ENCODE peak calls at places on chromosomes 2 and 18, in seven cellular contexts. E is astrocyte of the spinal cord; R is fibroblast of villous mesenchyme; C is CD8-positive, alpha-beta T cell; I is activated gamma-delta T cell treated with Interleukin-2 at 50 U/mL for 16 hours; L is fibroblast of the conjunctiva; H is stimulated activated CD8-positive, alpha-beta memory T cell treated with anti-CD3 and anti-CD28 coated beads, Interleukin-12 subunit alpha, Interleukin-12 subunit beta, amount 100 ng/mL, for 1 hour. U is an unnamed sample.

GRCh38 chr2:200878289-200878688 is 10.6 kb downstream of the PPIL3 start:
- DNase-seq in I (no peak), H (no peak), E (no peak), R (no peak), L (no peak), C (no peak), U (no peak)

GRCh38 chr2:170712653-170713279 is 2.4 kb upstream of the SP5 start:
- DNase-seq in I (no peak), L (no peak), E (no peak), H (no peak), R (no peak), C (no peak), U (no peak)

GRCh38 chr2:165586019-165586418 is 116.5 kb downstream of the CSRNP3 start:
- DNase-seq in R (no peak), C (no peak), L (no peak), E (no peak), H (no peak), I (no peak), U (no peak)

GRCh38 chr2:204000446-204000845 is 63.9 kb downstream of the ICOS start:
- DNase-seq in I (no peak), R (no peak), H (no peak), E (no peak), L (no peak), C (no peak), U (no peak)

GRCh38 chr18:50956116-50956515 is 11.7 kb upstream of the ELAC1 start:
- DNase-seq in L (no peak), C (no peak), I (no peak), E (no peak), R (no peak), H (no peak), U (no peak)

GRCh38 chr2:234496442-234496834 is 443 bp downstream of the ARL4C start:
- DNase-seq in R (no peak), L (no peak), C (peak), I (no peak), E (peak), H (no peak), U (no peak)

GRCh38 chr18:37317486-37317885 is 248.1 kb downstream of the CELF4 start:
- DNase-seq in C (no peak), I (no peak), H (no peak), L (no peak), R (no peak), E (no peak), U (no peak)

GRCh38 chr2:12507295-12507694 is 209.4 kb upstream of the TRIB2 start:
- DNase-seq in I (peak), E (peak), R (peak), H (no peak), L (peak), C (peak), U (peak)

GRCh38 chr2:74387346-74387745 is 7.2 kb upstream of the DCTN1 start:
- DNase-seq in E (peak), R (no peak), H (no peak), I (no peak), L (no peak), C (no peak), U (peak)

GRCh38 chr2:3001595-3002184 is 375.9 kb downstream of the EIPR1 start:
- DNase-seq in E (no peak), C (no peak), L (no peak), H (no peak), I (no peak), R (peak), U (peak)

GRCh38 chr2:13681936-13682335 is 950.6 kb upstream of the LRATD1 start:
- DNase-seq in E (peak), L (peak), H (no peak), R (no peak), I (no peak), C (no peak), U (peak)

GRCh38 chr2:201795608-201796477 is 10.5 kb upstream of the CDK15 start:
- DNase-seq in R (peak), C (no peak), I (no peak), L (no peak), H (no peak), E (peak), U (peak)

GRCh38 chr18:27608742-27609141 is 423.6 kb upstream of the CHST9 start:
- DNase-seq in L (no peak), I (no peak), R (no peak), C (no peak), H (no peak), E (no peak), U (peak)

GRCh38 chr2:220533485-220533884 is 906.1 kb downstream of the SLC4A3 start:
- DNase-seq in R (peak), E (no peak), H (no peak), C (no peak), L (peak), I (no peak), U (peak)

GRCh38 chr2:138105358-138105757 is 141.1 kb downstream of the HNMT start:
- DNase-seq in E (no peak), R (no peak), L (no peak), H (no peak), I (no peak), C (no peak), U (peak)

GRCh38 chr2:186496401-186496800 is 10.3 kb downstream of the ZC3H15 start:
- DNase-seq in R (no peak), E (peak), L (no peak), C (no peak), I (no peak), H (no peak), U (no peak)

GRCh38 chr2:205407984-205408383 is 274.3 kb upstream of the NRP2 start:
- DNase-seq in C (no peak), R (peak), L (peak), E (peak), H (no peak), I (no peak), U (peak)

GRCh38 chr2:58039170-58039611 is 7.4 kb upstream of the VRK2 start:
- DNase-seq in I (no peak), C (no peak), H (no peak), E (peak), R (peak), L (peak), U (peak)

GRCh38 chr2:108446703-108447102 is 2.3 kb upstream of the GCC2 start:
- DNase-seq in H (no peak), E (no peak), R (no peak), C (no peak), I (no peak), L (no peak), U (no peak)

GRCh38 chr2:166610180-166610919 is 116.3 kb upstream of the SCN7A start:
- DNase-seq in L (no peak), I (no peak), E (peak), R (no peak), C (peak), H (no peak), U (no peak)

GRCh38 chr2:150482111-150482510 is 5.4 kb downstream of the RND3 start:
- DNase-seq in C (no peak), L (no peak), R (peak), H (no peak), E (peak), I (no peak), U (no peak)

GRCh38 chr18:42187611-42188378 is 232.8 kb downstream of the PIK3C3 start:
- DNase-seq in R (no peak), H (no peak), E (no peak), C (no peak), I (no peak), L (no peak), U (no peak)

GRCh38 chr18:7908686-7909299 is 341.7 kb downstream of the PTPRM start:
- DNase-seq in C (no peak), E (no peak), L (no peak), I (no peak), H (no peak), R (no peak), U (no peak)

GRCh38 chr2:223215136-223215535 is 163.1 kb downstream of the KCNE4 start:
- DNase-seq in L (no peak), E (peak), R (no peak), I (no peak), H (no peak), C (no peak), U (no peak)

GRCh38 chr2:47594656-47595055 is 188.3 kb upstream of the MSH6 start:
- DNase-seq in E (no peak), C (no peak), L (no peak), I (no peak), R (no peak), H (no peak), U (no peak)

GRCh38 chr2:239201884-239202283 is 198.9 kb downstream of the HDAC4 start:
- DNase-seq in H (no peak), L (no peak), R (no peak), E (no peak), C (no peak), I (no peak), U (no peak)

GRCh38 chr18:26618130-26618529 is 69.8 kb upstream of the KCTD1 start:
- DNase-seq in H (no peak), R (no peak), L (no peak), C (no peak), E (no peak), I (no peak), U (no peak)

GRCh38 chr2:201220102-201220570 is 37.2 kb downstream of the CASP10 start:
- DNase-seq in C (no peak), I (no peak), R (no peak), E (no peak), L (no peak), H (no peak), U (no peak)

GRCh38 chr2:54479422-54479821 is 23.3 kb downstream of the SPTBN1 start:
- DNase-seq in H (no peak), I (no peak), C (no peak), L (no peak), R (peak), E (no peak), U (no peak)

GRCh38 chr2:98501896-98502295 is 57.2 kb downstream of the INPP4A start:
- DNase-seq in E (no peak), H (no peak), C (no peak), I (no peak), R (no peak), L (no peak), U (no peak)

GRCh38 chr2:211854832-211855231 is 683.8 kb downstream of the ERBB4 start:
- DNase-seq in C (no peak), R (no peak), I (no peak), H (no peak), L (no peak), E (no peak), U (no peak)